ENCODE peak calls at places on chromosomes 4 and X, in six cellular contexts. X, Y, C, A, D and G are unnamed samples.

GRCh38 chrX:132426695-132427281 is 62.0 kb downstream of the MBNL3 start:
- DNase-seq in A (no peak), D (no peak), C (peak; percentile 3), X (no peak), Y (no peak), G (peak; percentile 58)

GRCh38 chrX:70033348-70033747 is 16.4 kb downstream of the AWAT2 start:
- DNase-seq in A (no peak), X (no peak), Y (no peak), D (peak; percentile 58), C (no peak), G (peak; percentile 40)

GRCh38 chr4:5635826-5636196 is 72.5 kb downstream of the EVC2 start:
- DNase-seq in X (no peak), Y (peak; percentile 42), A (no peak), C (peak; percentile 38), D (no peak), G (peak; percentile 65)

GRCh38 chr4:83662204-83662603 is 126.3 kb downstream of the GPAT3 start:
- DNase-seq in X (no peak), D (no peak), C (no peak), Y (no peak), A (no peak), G (no peak)

GRCh38 chr4:17702666-17703065 is 78.8 kb downstream of the FAM184B start:
- DNase-seq in X (no peak), C (no peak), Y (no peak), D (no peak), A (no peak), G (no peak)

GRCh38 chrX:110944323-110944761 is 148.7 kb upstream of the CHRDL1 start:
- DNase-seq in Y (no peak), C (no peak), D (no peak), A (peak; percentile 54), X (no peak), G (no peak)

GRCh38 chr4:173490817-173491518 is 39.1 kb downstream of the HAND2 start:
- DNase-seq in X (no peak), A (no peak), D (no peak), C (peak; percentile 26), Y (no peak), G (peak; percentile 79)

GRCh38 chr4:105061136-105061696 is 85.5 kb upstream of the TET2 start:
- DNase-seq in Y (peak; percentile 36), X (no peak), D (peak; percentile 38), C (no peak), A (no peak), G (peak; percentile 94)

GRCh38 chrX:55161581-55161980 is 58.6 kb upstream of the PAGE5 start:
- DNase-seq in A (no peak), D (peak; percentile 0), Y (no peak), X (no peak), C (no peak), G (peak; percentile 4)

GRCh38 chr4:186144180-186144579 is 39.7 kb downstream of the FAM149A start:
- DNase-seq in A (peak; percentile 56), Y (no peak), D (no peak), C (no peak), X (no peak), G (peak; percentile 48)

GRCh38 chr4:72564184-72564583 is 4.8 kb downstream of the ADAMTS3 start:
- DNase-seq in Y (no peak), A (no peak), X (no peak), D (no peak), C (no peak), G (peak; percentile 62)

GRCh38 chrX:24392709-24393108 is 32.3 kb downstream of the SUPT20HL1 start:
- DNase-seq in X (no peak), C (no peak), A (no peak), Y (no peak), D (no peak), G (peak; percentile 67)

GRCh38 chr4:110119347-110119746 is 79.1 kb downstream of the ELOVL6 start:
- DNase-seq in D (no peak), Y (no peak), X (no peak), C (no peak), A (no peak), G (no peak)

GRCh38 chr4:169254546-169254983 is 16.2 kb downstream of the SH3RF1 start:
- DNase-seq in X (peak; percentile 52), C (peak; percentile 53), A (no peak), Y (peak; percentile 69), D (no peak), G (peak; percentile 94)

GRCh38 chr4:151325320-151326246 is at the start of gene SH3D19:
- DNase-seq in D (no peak), Y (peak; percentile 65), A (no peak), X (peak; percentile 33), C (no peak), G (peak; percentile 66)

GRCh38 chrX:119529355-119530276 is 35.6 kb downstream of the STEEP1 start:
- DNase-seq in X (no peak), Y (no peak), C (no peak), D (peak; percentile 54), A (no peak), G (no peak)